ENCODE peak calls at places on chromosomes 13 and 19, in four cellular contexts. A is cardiac muscle cell; H is stimulated activated CD8-positive, alpha-beta memory T cell treated with anti-CD3 and anti-CD28 coated beads, Interleukin-7, amount 100 ng/mL, for 24 hours; N is fibroblast of the conjunctiva. T is an unnamed sample.

GRCh38 chr19:43316591-43317319 is 36.7 kb upstream of the CD177 start:
- DNase-seq in H (no peak), N (no peak), A (no peak), T (peak; percentile 55)

GRCh38 chr13:108437496-108437895 is 168.0 kb downstream of the TNFSF13B start:
- DNase-seq in H (no peak), N (no peak), A (no peak), T (no peak)

GRCh38 chr13:32309812-32310706 is 5.1 kb downstream of the ZAR1L start:
- DNase-seq in N (peak; percentile 59), H (no peak), A (peak; percentile 70), T (peak; percentile 21)

GRCh38 chr13:106507560-106508274 is 27.7 kb downstream of the EFNB2 start:
- DNase-seq in A (no peak), H (no peak), N (peak; percentile 70), T (no peak)

GRCh38 chr13:72757792-72758535 is 23.7 kb downstream of the DIS3 start:
- DNase-seq in H (no peak), A (no peak), N (no peak), T (no peak)

GRCh38 chr19:53357821-53358581 is 7.5 kb upstream of the ZNF525 start:
- DNase-seq in H (no peak), A (no peak), N (no peak), T (no peak)

GRCh38 chr19:57282011-57282636 is 1.8 kb downstream of the ZNF460 start:
- DNase-seq in A (no peak), H (no peak), N (no peak), T (no peak)

GRCh38 chr13:32087955-32088747 is 56.6 kb downstream of the FRY start:
- DNase-seq in A (no peak), N (no peak), H (no peak), T (no peak)

GRCh38 chr13:114130708-114131580 is 1.5 kb downstream of the RASA3 start:
- DNase-seq in N (no peak), H (no peak), A (peak; percentile 57), T (no peak)

GRCh38 chr13:95791084-95791722 is 114.3 kb downstream of the DNAJC3 start:
- DNase-seq in H (no peak), A (no peak), N (no peak), T (no peak)

GRCh38 chr19:40650749-40651305 is 39.6 kb downstream of the NUMBL start:
- DNase-seq in A (no peak), H (no peak), N (peak; percentile 91), T (no peak)

GRCh38 chr13:20182231-20182846 is 10.4 kb downstream of the GJB2 start:
- DNase-seq in N (peak; percentile 66), A (peak; percentile 84), H (no peak), T (peak; percentile 89)

GRCh38 chr13:47158583-47158982 is 261.7 kb upstream of the HTR2A start:
- DNase-seq in H (no peak), A (no peak), N (no peak), T (no peak)

GRCh38 chr19:5558101-5558621 is 9.6 kb downstream of the TINCR start:
- DNase-seq in A (no peak), H (no peak), N (no peak), T (no peak)

GRCh38 chr13:27917121-27917947 is 2.5 kb upstream of the PDX1 start:
- DNase-seq in A (no peak), H (no peak), N (no peak), T (no peak)

GRCh38 chr19:30263719-30264440 is 108.3 kb upstream of the ZNF536 start:
- DNase-seq in H (no peak), A (no peak), N (no peak), T (no peak)

GRCh38 chr19:39818626-39819097 is 15.3 kb downstream of the DYRK1B start:
- DNase-seq in A (no peak), H (no peak), N (no peak), T (no peak)

GRCh38 chr13:113273856-113274590 is 23.0 kb upstream of the LAMP1 start:
- DNase-seq in N (no peak), H (no peak), A (no peak), T (no peak)

GRCh38 chr19:12834976-12835757 is 788 bp upstream of the RTBDN start:
- DNase-seq in A (peak; percentile 40), H (no peak), N (no peak), T (peak; percentile 76)

GRCh38 chr19:23785982-23786381 is 27.3 kb upstream of the ZNF681 start:
- DNase-seq in H (no peak), N (no peak), A (no peak), T (no peak)

GRCh38 chr19:38639679-38640078 is 7.8 kb upstream of the ACTN4 start:
- DNase-seq in A (no peak), N (no peak), H (no peak), T (no peak)

GRCh38 chr19:11174336-11174735 is 18.8 kb upstream of the SPC24 start:
- DNase-seq in A (no peak), H (no peak), N (no peak), T (no peak)

GRCh38 chr19:39645800-39646411 is 9.8 kb upstream of the LGALS16 start:
- DNase-seq in H (no peak), N (no peak), A (peak; percentile 55), T (no peak)

GRCh38 chr13:36432106-36432544 is at the start of gene CCNA1:
- DNase-seq in H (no peak), N (no peak), A (peak; percentile 62), T (no peak)

GRCh38 chr13:102195566-102196462 is 206.0 kb downstream of the FGF14 start:
- DNase-seq in A (no peak), N (no peak), H (no peak), T (no peak)

GRCh38 chr13:79723462-79724116 is 242.6 kb downstream of the NDFIP2 start:
- DNase-seq in N (no peak), H (no peak), A (peak; percentile 13), T (no peak)

GRCh38 chr19:2602391-2603181 is 99.9 kb downstream of the GNG7 start:
- DNase-seq in H (no peak), A (peak; percentile 69), N (peak; percentile 99), T (no peak)

GRCh38 chr19:42271045-42271419 is 2.0 kb downstream of the CIC start:
- DNase-seq in H (no peak), A (no peak), N (no peak), T (no peak)

GRCh38 chr19:15048128-15048527 is 1.2 kb upstream of the CASP14 start:
- DNase-seq in N (no peak), A (no peak), H (no peak), T (no peak)

GRCh38 chr19:18700501-18701249 is 17.2 kb downstream of the CRTC1 start:
- DNase-seq in A (peak; percentile 48), N (no peak), H (peak; percentile 46), T (no peak)

GRCh38 chr13:23140492-23140891 is 40.3 kb upstream of the SGCG start:
- DNase-seq in N (no peak), H (no peak), A (no peak), T (no peak)